ENCODE peak calls at places on chromosome 6, in eight cellular contexts. T, F, K, B, Q, R, C and O are unnamed samples.

GRCh38 chr6:80608881-80609280 is 502.4 kb downstream of the BCKDHB start:
- DNase-seq in T (no peak), F (no peak), K (no peak), B (no peak), Q (no peak), R (no peak), C (no peak), O (no peak)

GRCh38 chr6:88165877-88166492 is at the start of gene CNR1:
- DNase-seq in T (peak; percentile 87), F (no peak), K (no peak), B (no peak), Q (peak; percentile 27), R (no peak), C (peak; percentile 17), O (peak; percentile 68)

GRCh38 chr6:11798096-11798495 is 19.5 kb upstream of the ADTRP start:
- DNase-seq in T (no peak), F (no peak), K (no peak), B (no peak), Q (no peak), R (no peak), C (no peak), O (no peak)

GRCh38 chr6:150363733-150364132 is 5.1 kb upstream of the IYD start:
- DNase-seq in T (no peak), F (no peak), K (no peak), B (no peak), Q (no peak), R (no peak), C (no peak), O (no peak)

GRCh38 chr6:107066697-107067659 is 39.0 kb downstream of the MTRES1 start:
- DNase-seq in T (no peak), F (no peak), K (no peak), B (no peak), Q (peak; percentile 55), R (no peak), C (no peak), O (no peak)

GRCh38 chr6:15483060-15483459 is 179.8 kb downstream of the DTNBP1 start:
- DNase-seq in T (no peak), F (no peak), K (no peak), B (no peak), Q (no peak), R (no peak), C (no peak), O (no peak)

GRCh38 chr6:37316071-37316470 is 37.7 kb upstream of the RNF8 start:
- DNase-seq in T (no peak), F (no peak), K (no peak), B (no peak), Q (no peak), R (no peak), C (no peak), O (no peak)

GRCh38 chr6:116057766-116058165 is 2.9 kb downstream of the FRK start:
- DNase-seq in T (no peak), F (no peak), K (no peak), B (no peak), Q (no peak), R (no peak), C (no peak), O (no peak)

GRCh38 chr6:154933181-154933827 is 61.8 kb upstream of the TIAM2 start:
- DNase-seq in T (no peak), F (no peak), K (no peak), B (peak; percentile 57), Q (no peak), R (no peak), C (no peak), O (no peak)

GRCh38 chr6:113122060-113122459 is 735.1 kb upstream of the MARCKS start:
- DNase-seq in T (no peak), F (no peak), K (no peak), B (no peak), Q (no peak), R (no peak), C (no peak), O (no peak)

GRCh38 chr6:119312875-119313338 is 36.7 kb downstream of the MAN1A1 start:
- DNase-seq in T (no peak), F (no peak), K (no peak), B (no peak), Q (peak; percentile 52), R (no peak), C (no peak), O (no peak)

GRCh38 chr6:90124904-90125510 is 171.6 kb downstream of the BACH2 start:
- DNase-seq in T (no peak), F (no peak), K (no peak), B (no peak), Q (no peak), R (no peak), C (no peak), O (no peak)

GRCh38 chr6:44661221-44661609 is 273.7 kb downstream of the CDC5L start:
- DNase-seq in T (no peak), F (no peak), K (no peak), B (no peak), Q (no peak), R (no peak), C (no peak), O (peak; percentile 14)